ENCODE peak calls at places on chromosomes 7 and 10, in nine cellular contexts. N, T, P, S, Y, V, M, I and C are unnamed samples.
A peak's percentile ranks its signal among the peaks of the same experiment; 100 is the strongest.

GRCh38 chr10:52897162-52897561 is 124.6 kb upstream of the MBL2 start:
- DNase-seq in N (no peak), T (no peak), P (no peak), S (no peak), Y (no peak), V (no peak), M (no peak), I (peak; percentile 73), C (no peak)

GRCh38 chr7:45162943-45163691 is 5.5 kb downstream of the RAMP3 start:
- DNase-seq in N (no peak), T (no peak), P (no peak), S (no peak), Y (no peak), V (no peak), M (no peak), I (no peak), C (no peak)

GRCh38 chr7:101436857-101437576 is 74.3 kb downstream of the COL26A1 start:
- DNase-seq in N (no peak), T (peak; percentile 37), P (no peak), S (no peak), Y (no peak), V (no peak), M (no peak), I (no peak), C (no peak)

GRCh38 chr10:103847346-103847745 is 8.0 kb downstream of the SH3PXD2A start:
- DNase-seq in N (no peak), T (no peak), P (no peak), S (no peak), Y (no peak), V (no peak), M (no peak), I (no peak), C (no peak)

GRCh38 chr10:92690211-92691041 is 671 bp downstream of the HHEX start:
- DNase-seq in N (peak; percentile 34), T (peak; percentile 21), P (no peak), S (no peak), Y (peak; percentile 46), V (no peak), M (peak; percentile 66), I (peak; percentile 56), C (peak; percentile 59)

GRCh38 chr7:28980504-28981281 is 22.6 kb upstream of the TRIL start:
- DNase-seq in N (no peak), T (no peak), P (no peak), S (no peak), Y (no peak), V (no peak), M (peak; percentile 58), I (peak; percentile 49), C (no peak)

GRCh38 chr7:601573-602340 is 82.1 kb upstream of the PDGFA start:
- DNase-seq in N (no peak), T (no peak), P (no peak), S (no peak), Y (peak; percentile 64), V (no peak), M (peak; percentile 37), I (no peak), C (peak; percentile 76)

GRCh38 chr10:22345301-22346086 is at the start of gene SPAG6:
- DNase-seq in N (no peak), T (no peak), P (peak; percentile 23), S (no peak), Y (no peak), V (no peak), M (peak; percentile 33), I (no peak), C (peak; percentile 14)

GRCh38 chr7:23022258-23022745 is 8.4 kb upstream of the HYCC1 start:
- DNase-seq in N (no peak), T (no peak), P (no peak), S (peak; percentile 74), Y (no peak), V (no peak), M (peak; percentile 84), I (peak; percentile 70), C (no peak)

GRCh38 chr10:86752311-86752710 is 4.1 kb upstream of the BMPR1A start:
- DNase-seq in N (no peak), T (no peak), P (no peak), S (no peak), Y (no peak), V (no peak), M (no peak), I (no peak), C (no peak)

GRCh38 chr10:55024718-55025117 is 223.7 kb upstream of the PCDH15 start:
- DNase-seq in N (no peak), T (no peak), P (no peak), S (no peak), Y (no peak), V (no peak), M (peak; percentile 2), I (no peak), C (no peak)

GRCh38 chr7:1422512-1423265 is 36.6 kb downstream of the MICALL2 start:
- DNase-seq in N (no peak), T (no peak), P (no peak), S (no peak), Y (no peak), V (no peak), M (peak; percentile 22), I (no peak), C (peak; percentile 42)

GRCh38 chr10:92124524-92125168 is 166.2 kb downstream of the CPEB3 start:
- DNase-seq in N (no peak), T (no peak), P (no peak), S (peak; percentile 67), Y (no peak), V (no peak), M (peak; percentile 33), I (peak; percentile 80), C (no peak)

GRCh38 chr10:85646312-85646711 is 720.3 kb downstream of the GRID1 start:
- DNase-seq in N (no peak), T (no peak), P (no peak), S (no peak), Y (no peak), V (no peak), M (no peak), I (peak; percentile 50), C (no peak)

GRCh38 chr7:137592232-137592896 is 248.8 kb upstream of the PTN start:
- DNase-seq in N (peak; percentile 15), T (peak; percentile 22), P (peak; percentile 28), S (peak; percentile 59), Y (no peak), V (peak; percentile 31), M (peak; percentile 83), I (peak; percentile 54), C (no peak)

GRCh38 chr7:128703605-128704004 is 31.5 kb downstream of the GARIN1A start:
- DNase-seq in N (no peak), T (no peak), P (no peak), S (no peak), Y (no peak), V (no peak), M (peak; percentile 29), I (no peak), C (no peak)

GRCh38 chr7:1223196-1224092 is 9.2 kb upstream of the UNCX start:
- DNase-seq in N (no peak), T (no peak), P (no peak), S (no peak), Y (no peak), V (peak; percentile 3), M (no peak), I (no peak), C (no peak)

GRCh38 chr7:67364441-67365017 is 367.9 kb downstream of the TYW1 start:
- DNase-seq in N (no peak), T (no peak), P (peak; percentile 37), S (no peak), Y (no peak), V (no peak), M (no peak), I (no peak), C (no peak)

DNA sequence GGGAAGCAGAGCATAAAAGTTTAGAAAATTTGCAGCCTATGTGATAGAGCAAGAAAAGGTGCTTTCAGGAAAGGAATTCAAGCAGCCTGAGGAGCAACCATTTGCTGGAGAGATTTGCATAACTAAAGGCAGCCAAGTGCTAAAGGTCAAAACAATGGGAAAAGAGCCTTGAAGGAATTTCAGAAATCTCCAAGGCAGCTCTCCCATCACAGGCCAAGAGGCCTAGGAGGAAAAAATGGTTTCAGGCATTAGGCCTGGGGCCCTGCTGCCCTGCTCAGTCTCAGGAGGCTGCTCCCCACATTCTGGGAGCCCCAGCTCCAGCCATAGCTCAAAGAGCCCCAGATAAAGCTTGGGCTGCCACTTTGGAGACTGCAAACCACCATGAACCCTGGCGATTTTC is 95.9 kb upstream of the UNC5B start:
- DNase-seq in N (no peak), T (no peak), P (no peak), S (no peak), Y (no peak), V (no peak), M (no peak), I (no peak), C (no peak)
- H3K9me3 ChIP-seq in N (peaks cover 25% of the 10 kb centered on the region), T (peaks cover 13% of the 10 kb centered on the region), P (peaks cover 19% of the 10 kb centered on the region), S (peaks cover 12% of the 10 kb centered on the region), Y (peaks cover 4% of the 10 kb centered on the region), V (peaks cover 17% of the 10 kb centered on the region), M (no peaks in the 10 kb centered on the region), I (peaks cover 29% of the 10 kb centered on the region), C (no peaks in the 10 kb centered on the region)

GRCh38 chr7:7617550-7617949 is 23.0 kb upstream of the UMAD1 start:
- DNase-seq in N (peak; percentile 16), T (no peak), P (no peak), S (no peak), Y (no peak), V (no peak), M (no peak), I (no peak), C (no peak)
- H3K27ac ChIP-seq in N (no peak overlapping the region), T (no peak overlapping the region), P (no peak overlapping the region), S (no peak overlapping the region), Y (no peak overlapping the region), V (no peak overlapping the region), M (no peak overlapping the region), I (no peak overlapping the region), C (peak overlapping the region; percentile 4)

GRCh38 chr10:120521880-120522279 is 64.9 kb downstream of the PLPP4 start:
- DNase-seq in N (no peak), T (no peak), P (no peak), S (no peak), Y (no peak), V (no peak), M (no peak), I (no peak), C (no peak)
- H3K9me3 ChIP-seq in N (no peaks in the 10 kb centered on the region), T (no peaks in the 10 kb centered on the region), P (no peaks in the 10 kb centered on the region), S (peaks cover 30% of the 10 kb centered on the region), Y (no peaks in the 10 kb centered on the region), V (no peaks in the 10 kb centered on the region), M (no peaks in the 10 kb centered on the region), I (no peaks in the 10 kb centered on the region), C (no peaks in the 10 kb centered on the region)

DNA sequence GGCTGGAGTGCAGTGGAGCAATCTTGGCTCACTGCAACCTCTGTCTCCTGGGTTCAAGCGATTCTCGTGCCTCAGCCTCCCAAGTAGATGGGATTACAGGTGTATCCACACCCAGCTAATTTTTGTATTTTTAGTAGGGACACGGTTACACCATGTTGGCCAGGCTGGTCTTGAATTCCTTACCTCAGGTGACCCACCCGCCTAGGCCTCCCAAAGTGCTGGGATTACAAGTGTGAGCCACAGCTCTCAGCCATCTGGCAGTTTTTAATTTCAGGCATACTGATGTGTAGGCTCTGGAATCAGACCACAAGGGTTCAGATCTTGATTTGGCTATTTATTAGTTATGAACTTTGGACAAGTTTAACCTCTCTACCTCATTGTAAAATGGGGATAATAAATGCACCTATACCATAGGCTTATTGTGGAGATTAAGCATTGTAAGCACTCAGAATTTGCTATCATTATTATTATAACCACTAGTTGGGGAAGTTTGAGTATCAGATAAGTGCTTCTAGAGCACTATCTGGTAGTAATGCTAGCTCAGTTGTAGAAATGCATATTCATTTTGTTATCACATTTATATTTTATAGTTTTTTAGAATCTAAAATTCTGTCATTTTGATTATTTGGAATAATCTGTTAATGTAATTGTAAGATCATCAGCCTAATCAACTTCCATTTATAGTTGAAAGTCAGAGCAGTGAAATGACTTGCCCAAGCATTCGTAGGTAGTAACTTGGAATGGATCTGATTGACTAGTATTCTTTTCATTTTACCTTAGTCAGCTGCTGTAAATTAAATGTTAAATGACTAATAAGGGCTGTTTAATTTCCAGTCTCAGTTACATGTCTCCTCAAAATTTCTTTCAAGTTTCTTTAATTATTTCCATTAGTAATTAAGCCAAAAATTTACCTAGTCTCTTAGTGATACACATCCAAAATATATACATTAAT is 22.5 kb downstream of the KMT2E start:
- DNase-seq in N (no peak), T (no peak), P (no peak), S (no peak), Y (no peak), V (no peak), M (no peak), I (no peak), C (no peak)
- H3K27ac ChIP-seq in N (no peak overlapping the region), T (no peak overlapping the region), P (no peak overlapping the region), S (no peak overlapping the region), Y (no peak overlapping the region), V (no peak overlapping the region), M (no peak overlapping the region), I (no peak overlapping the region), C (no peak overlapping the region)